ENCODE peak calls at places on chromosomes 13 and 19, in five cellular contexts. X is cardiac muscle cell, U is hepatocyte, D is M059J, G is ascending aorta. S is an unnamed sample.

GRCh38 chr19:27774337-27774736 is 1438.6 kb downstream of the UQCRFS1 start:
- DNase-seq in D (no peak), G (no peak), X (no peak), U (no peak), S (no peak)

GRCh38 chr13:47831265-47831664 is 169.8 kb downstream of the SUCLA2 start:
- DNase-seq in U (no peak), X (peak; percentile 76), G (no peak), D (no peak), S (no peak)

GRCh38 chr13:97359181-97360057 is 74.5 kb upstream of the RAP2A start:
- DNase-seq in D (peak; percentile 77), U (peak; percentile 85), X (peak; percentile 87), G (no peak), S (no peak)

GRCh38 chr13:77699059-77699680 is 1.7 kb downstream of the SLAIN1 start:
- DNase-seq in U (no peak), D (no peak), X (no peak), G (no peak), S (no peak)

GRCh38 chr13:89755729-89756492 is 1591.6 kb upstream of the MIR17HG start:
- DNase-seq in D (no peak), X (no peak), U (no peak), G (no peak), S (no peak)

GRCh38 chr19:30318936-30319335 is 53.2 kb upstream of the ZNF536 start:
- DNase-seq in U (no peak), D (no peak), G (no peak), X (no peak), S (no peak)

GRCh38 chr13:80436571-80437169 is 95.7 kb upstream of the SPRY2 start:
- DNase-seq in D (no peak), G (no peak), U (no peak), X (peak; percentile 82), S (no peak)

GRCh38 chr13:85009447-85009846 is 789.8 kb downstream of the SLITRK6 start:
- DNase-seq in X (no peak), D (peak; percentile 1), G (no peak), U (no peak), S (no peak)

GRCh38 chr19:8150178-8150865 is 930 bp upstream of the FBN3 start:
- DNase-seq in X (no peak), D (no peak), G (no peak), U (no peak), S (no peak)

GRCh38 chr13:93249259-93249917 is 22.8 kb downstream of the GPC6 start:
- DNase-seq in X (peak; percentile 91), D (peak; percentile 86), U (peak; percentile 49), G (no peak), S (no peak)

GRCh38 chr19:28990522-28990921 is 222.4 kb downstream of the UQCRFS1 start:
- DNase-seq in D (no peak), G (no peak), X (no peak), U (no peak), S (no peak)

GRCh38 chr19:54154603-54155345 is 4.7 kb downstream of the LENG1 start:
- DNase-seq in D (peak; percentile 87), X (no peak), U (no peak), G (no peak), S (no peak)

GRCh38 chr19:6412111-6412999 is 12.3 kb downstream of the KHSRP start:
- DNase-seq in G (no peak), U (peak; percentile 57), D (peak; percentile 25), X (peak; percentile 27), S (no peak)

GRCh38 chr13:80830431-80830830 is 489.5 kb upstream of the SPRY2 start:
- DNase-seq in X (no peak), U (no peak), D (no peak), G (no peak), S (no peak)

GRCh38 chr19:6210721-6211600 is 68.8 kb downstream of the MLLT1 start:
- DNase-seq in U (no peak), X (no peak), G (no peak), D (no peak), S (no peak)

GRCh38 chr19:45439569-45440258 is 16.0 kb upstream of the ERCC1 start:
- DNase-seq in X (peak; percentile 82), U (peak; percentile 91), D (peak; percentile 81), G (peak; percentile 95), S (no peak)

GRCh38 chr19:38975861-38976271 is 324 bp upstream of the FBXO17 start:
- DNase-seq in D (peak; percentile 51), G (no peak), X (peak; percentile 60), U (peak; percentile 70), S (no peak)

GRCh38 chr13:36918246-36919060 is 1.6 kb downstream of the SMAD9 start:
- DNase-seq in U (no peak), X (peak; percentile 17), G (no peak), D (peak; percentile 39), S (no peak)

GRCh38 chr13:114095486-114095885 is 36.9 kb downstream of the RASA3 start:
- DNase-seq in U (no peak), G (no peak), X (no peak), D (no peak), S (no peak)

GRCh38 chr13:98507060-98507797 is 69.7 kb downstream of the STK24 start:
- DNase-seq in G (peak; percentile 73), X (peak; percentile 77), D (peak; percentile 73), U (peak; percentile 71), S (no peak)

GRCh38 chr13:110965755-110966134 is 50.9 kb upstream of the ANKRD10 start:
- DNase-seq in U (no peak), D (no peak), X (no peak), G (no peak), S (peak; percentile 42)

GRCh38 chr13:111652676-111653075 is 332.2 kb downstream of the TEX29 start:
- DNase-seq in X (no peak), D (no peak), G (no peak), U (no peak), S (no peak)

GRCh38 chr13:41416276-41416675 is 41.1 kb upstream of the RGCC start:
- DNase-seq in U (no peak), X (no peak), D (no peak), G (no peak), S (no peak)

GRCh38 chr19:53101518-53101917 is 1.7 kb downstream of the ZNF160 start:
- DNase-seq in X (peak; percentile 6), G (no peak), U (peak; percentile 64), D (peak; percentile 18), S (no peak)

GRCh38 chr19:37905936-37906867 is at the start of gene WDR87:
- DNase-seq in U (peak; percentile 77), G (no peak), D (no peak), X (peak; percentile 17), S (no peak)

GRCh38 chr13:26706381-26706780 is 54.2 kb downstream of the GPR12 start:
- DNase-seq in G (no peak), U (no peak), X (no peak), D (no peak), S (no peak)

GRCh38 chr19:524062-524674 is 7.4 kb upstream of the CDC34 start:
- DNase-seq in D (no peak), X (no peak), U (no peak), G (no peak), S (no peak)